ENCODE peak calls at places on chromosomes 5 and 9, in eight cellular contexts. N, W, R, F, X, C, B and D are unnamed samples.

GRCh38 chr5:73693573-73694061 is 67.6 kb downstream of the ARHGEF28 start:
- DNase-seq in N (no peak), W (no peak), R (no peak), F (peak), X (peak), C (no peak), B (peak), D (peak)

GRCh38 chr5:180205936-180206335 is 3.1 kb downstream of the RASGEF1C start:
- DNase-seq in N (no peak), W (no peak), R (no peak), F (no peak), X (no peak), C (no peak), B (no peak), D (no peak)

GRCh38 chr5:98902733-98903132 is 26.1 kb downstream of the CHD1 start:
- DNase-seq in N (no peak), W (no peak), R (no peak), F (no peak), X (no peak), C (no peak), B (no peak), D (no peak)

GRCh38 chr5:124726631-124727362 is 19.6 kb downstream of the ZNF608 start:
- DNase-seq in N (no peak), W (no peak), R (no peak), F (no peak), X (no peak), C (no peak), B (no peak), D (no peak)

GRCh38 chr5:59275537-59276276 is 617.8 kb downstream of the PDE4D start:
- DNase-seq in N (no peak), W (no peak), R (no peak), F (no peak), X (peak), C (no peak), B (peak), D (peak)

GRCh38 chr9:129494113-129494789 is 126.7 kb downstream of the C9orf50 start:
- DNase-seq in N (no peak), W (no peak), R (no peak), F (no peak), X (no peak), C (no peak), B (no peak), D (no peak)

GRCh38 chr9:93237535-93237934 is 53.6 kb downstream of the WNK2 start:
- DNase-seq in N (no peak), W (no peak), R (no peak), F (no peak), X (no peak), C (no peak), B (no peak), D (peak)

GRCh38 chr9:112299514-112299913 is 33.9 kb downstream of the PTBP3 start:
- DNase-seq in N (no peak), W (no peak), R (no peak), F (peak), X (peak), C (no peak), B (peak), D (no peak)

GRCh38 chr5:7324919-7325318 is 71.0 kb upstream of the ADCY2 start:
- DNase-seq in N (no peak), W (no peak), R (no peak), F (no peak), X (no peak), C (no peak), B (no peak), D (no peak)

GRCh38 chr9:115969096-115969495 is 184.5 kb upstream of the PAPPA start:
- DNase-seq in N (no peak), W (no peak), R (no peak), F (no peak), X (no peak), C (no peak), B (no peak), D (no peak)

GRCh38 chr5:40428129-40428528 is 251.6 kb upstream of the PTGER4 start:
- DNase-seq in N (no peak), W (no peak), R (no peak), F (no peak), X (no peak), C (no peak), B (peak), D (peak)

GRCh38 chr9:37444890-37445289 is 20.4 kb downstream of the ZBTB5 start:
- DNase-seq in N (peak), W (no peak), R (no peak), F (no peak), X (no peak), C (no peak), B (no peak), D (no peak)

GRCh38 chr9:4116708-4117460 is 183.0 kb downstream of the GLIS3 start:
- DNase-seq in N (no peak), W (no peak), R (no peak), F (no peak), X (no peak), C (no peak), B (no peak), D (no peak)

GRCh38 chr5:114940709-114941108 is 229.0 kb downstream of the TRIM36 start:
- DNase-seq in N (no peak), W (no peak), R (no peak), F (no peak), X (no peak), C (no peak), B (no peak), D (no peak)

GRCh38 chr5:33641722-33642505 is 201.1 kb downstream of the TARS1 start:
- DNase-seq in N (no peak), W (no peak), R (no peak), F (no peak), X (no peak), C (peak), B (no peak), D (peak)

GRCh38 chr5:142507528-142507927 is 178.4 kb downstream of the FGF1 start:
- DNase-seq in N (no peak), W (no peak), R (no peak), F (peak), X (no peak), C (peak), B (no peak), D (no peak)

GRCh38 chr9:135095470-135096407 is 8.3 kb downstream of the OLFM1 start:
- DNase-seq in N (no peak), W (no peak), R (no peak), F (no peak), X (no peak), C (no peak), B (no peak), D (no peak)

GRCh38 chr5:68431181-68431580 is 215.6 kb downstream of the PIK3R1 start:
- DNase-seq in N (no peak), W (no peak), R (no peak), F (no peak), X (no peak), C (no peak), B (no peak), D (no peak)

GRCh38 chr5:134845335-134845851 is 375 bp upstream of the C5orf24 start:
- DNase-seq in N (no peak), W (no peak), R (no peak), F (no peak), X (no peak), C (no peak), B (no peak), D (no peak)

GRCh38 chr9:69470186-69470977 is 145.4 kb downstream of the ENTREP1 start:
- DNase-seq in N (no peak), W (peak), R (no peak), F (peak), X (peak), C (no peak), B (peak), D (no peak)

GRCh38 chr5:74272831-74273545 is 367.5 kb downstream of the ENC1 start:
- DNase-seq in N (no peak), W (no peak), R (no peak), F (no peak), X (no peak), C (no peak), B (no peak), D (no peak)

GRCh38 chr5:8843766-8844165 is 702.1 kb downstream of the SEMA5A start:
- DNase-seq in N (no peak), W (no peak), R (no peak), F (no peak), X (no peak), C (no peak), B (no peak), D (no peak)

GRCh38 chr9:757246-757881 is 84.1 kb upstream of the DMRT1 start:
- DNase-seq in N (no peak), W (peak), R (peak), F (peak), X (peak), C (no peak), B (peak), D (peak)

GRCh38 chr5:134177197-134178171 is 734 bp upstream of the SKP1 start:
- DNase-seq in N (peak), W (no peak), R (peak), F (peak), X (peak), C (peak), B (peak), D (no peak)

GRCh38 chr5:151924564-151925395 is at the start of gene GLRA1:
- DNase-seq in N (peak), W (peak), R (no peak), F (peak), X (peak), C (no peak), B (peak), D (peak)

GRCh38 chr5:28066856-28067255 is 1028.5 kb upstream of the CDH9 start:
- DNase-seq in N (no peak), W (no peak), R (no peak), F (no peak), X (no peak), C (no peak), B (no peak), D (no peak)

GRCh38 chr5:179963375-179963774 is 55.7 kb upstream of the TBC1D9B start:
- DNase-seq in N (no peak), W (no peak), R (no peak), F (no peak), X (no peak), C (no peak), B (no peak), D (no peak)

GRCh38 chr5:69238760-69239251 is 4.1 kb downstream of the CDK7 start:
- DNase-seq in N (no peak), W (no peak), R (peak), F (no peak), X (peak), C (no peak), B (peak), D (no peak)

GRCh38 chr9:706606-707451 is 134.7 kb upstream of the DMRT1 start:
- DNase-seq in N (peak), W (peak), R (no peak), F (peak), X (no peak), C (no peak), B (peak), D (peak)

GRCh38 chr5:158658439-158659230 is 441.1 kb downstream of the EBF1 start:
- DNase-seq in N (no peak), W (no peak), R (no peak), F (no peak), X (no peak), C (no peak), B (no peak), D (no peak)

GRCh38 chr5:143509758-143510221 is 106.3 kb upstream of the NR3C1 start:
- DNase-seq in N (no peak), W (no peak), R (no peak), F (no peak), X (no peak), C (peak), B (no peak), D (no peak)

GRCh38 chr9:14942037-14942436 is 31.8 kb upstream of the FREM1 start:
- DNase-seq in N (no peak), W (no peak), R (no peak), F (no peak), X (no peak), C (no peak), B (no peak), D (no peak)

GRCh38 chr5:11511878-11512277 is 392.4 kb downstream of the CTNND2 start:
- DNase-seq in N (no peak), W (no peak), R (no peak), F (peak), X (no peak), C (no peak), B (no peak), D (no peak)

GRCh38 chr5:10521466-10522223 is 42.2 kb upstream of the ANKRD33B start:
- DNase-seq in N (peak), W (peak), R (peak), F (no peak), X (peak), C (no peak), B (no peak), D (no peak)

GRCh38 chr9:126956929-126957686 is 42.5 kb downstream of the RALGPS1 start:
- DNase-seq in N (peak), W (peak), R (peak), F (no peak), X (peak), C (no peak), B (no peak), D (no peak)

GRCh38 chr9:13580760-13581159 is 301.3 kb upstream of the MPDZ start:
- DNase-seq in N (no peak), W (no peak), R (no peak), F (no peak), X (no peak), C (no peak), B (no peak), D (no peak)

GRCh38 chr5:176620333-176620981 is 9.9 kb downstream of the SNCB start:
- DNase-seq in N (peak), W (peak), R (no peak), F (no peak), X (peak), C (no peak), B (no peak), D (no peak)

GRCh38 chr9:85978496-85978895 is 37.5 kb downstream of the NAA35 start:
- DNase-seq in N (no peak), W (no peak), R (no peak), F (no peak), X (no peak), C (no peak), B (no peak), D (no peak)

GRCh38 chr9:85987236-85987635 is 46.3 kb downstream of the NAA35 start:
- DNase-seq in N (no peak), W (no peak), R (no peak), F (no peak), X (no peak), C (no peak), B (no peak), D (no peak)

GRCh38 chr9:85984457-85984856 is 43.5 kb downstream of the NAA35 start:
- DNase-seq in N (no peak), W (no peak), R (no peak), F (no peak), X (no peak), C (no peak), B (no peak), D (no peak)
- TF ChIP-seq MAX in N (no peak), W (no peak), R (no peak), F (no peak), X (no peak), C (no peak), B (no peak), D (no peak)

DNA sequence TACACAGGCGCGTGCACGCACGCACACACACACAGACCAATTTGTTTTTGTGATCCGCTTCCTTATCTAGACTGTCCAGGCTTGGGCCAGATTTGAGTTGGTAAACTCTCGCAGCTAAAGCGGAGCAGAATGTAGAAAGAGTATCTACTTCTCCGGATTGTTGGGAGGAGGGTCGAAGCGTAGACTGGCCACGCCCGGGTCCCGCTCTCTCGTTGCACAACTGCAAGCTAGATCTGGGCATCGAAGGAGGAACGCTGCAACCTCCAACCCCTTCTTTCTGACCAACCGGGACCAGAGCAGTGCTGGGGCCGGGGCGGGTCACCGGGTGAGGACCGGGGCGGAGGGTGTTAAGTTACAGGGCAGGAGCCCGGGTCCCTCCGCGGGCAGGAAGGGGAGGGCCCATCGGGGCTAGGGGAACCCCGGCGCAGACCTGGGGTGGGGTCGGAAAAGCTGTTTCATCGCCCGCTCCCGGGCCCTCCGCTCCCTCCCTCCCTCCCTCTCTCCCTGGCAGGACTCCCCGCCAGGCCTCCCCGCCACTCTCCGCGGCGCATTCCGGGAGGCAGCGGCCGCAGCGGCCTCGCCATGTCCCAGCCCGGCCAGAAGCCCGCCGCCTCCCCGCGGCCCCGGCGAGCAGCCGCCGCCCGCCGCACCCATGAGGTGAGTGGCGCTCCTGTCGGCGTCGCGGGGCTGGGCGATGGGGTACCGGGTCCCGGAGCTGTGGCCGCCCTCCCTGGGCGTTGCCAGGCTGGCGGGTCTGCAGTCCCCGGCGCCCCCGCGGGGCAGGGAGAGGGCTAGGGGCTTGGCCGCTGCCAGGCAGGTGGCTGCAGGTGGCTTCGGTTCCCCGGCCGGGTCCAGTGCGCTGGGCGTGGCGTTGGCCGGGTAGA is at the start of gene CAST:
- DNase-seq in N (peak), W (peak), R (peak), F (peak), X (peak), C (peak), B (peak), D (peak)
- TF ChIP-seq POLR2A in N (no peak), W (no peak), R (peak), F (no peak), X (no peak), C (peak), B (peak), D (no peak)

GRCh38 chr9:76456202-76456926 is 2.6 kb upstream of the GCNT1 start:
- DNase-seq in N (peak), W (no peak), R (no peak), F (peak), X (peak), C (no peak), B (peak), D (peak)
- TF ChIP-seq MAX in N (no peak), W (no peak), R (no peak), F (no peak), X (no peak), C (no peak), B (no peak), D (peak)

GRCh38 chr9:99369327-99369722 is 147.2 kb downstream of the SEC61B start:
- DNase-seq in N (no peak), W (no peak), R (no peak), F (no peak), X (no peak), C (no peak), B (no peak), D (no peak)

GRCh38 chr9:99366601-99367000 is 144.5 kb downstream of the SEC61B start:
- DNase-seq in N (no peak), W (no peak), R (no peak), F (no peak), X (no peak), C (no peak), B (no peak), D (no peak)

GRCh38 chr9:99366183-99366582 is 144.1 kb downstream of the SEC61B start:
- DNase-seq in N (no peak), W (no peak), R (no peak), F (no peak), X (no peak), C (no peak), B (no peak), D (no peak)

GRCh38 chr9:99371376-99371775 is 149.3 kb downstream of the SEC61B start:
- DNase-seq in N (no peak), W (no peak), R (no peak), F (no peak), X (no peak), C (no peak), B (no peak), D (no peak)

GRCh38 chr9:99368341-99369326 is 146.6 kb downstream of the SEC61B start:
- DNase-seq in N (no peak), W (no peak), R (no peak), F (no peak), X (no peak), C (peak), B (peak), D (peak)
- TF ChIP-seq POLR2A in N (no peak), W (no peak), R (no peak), F (no peak), X (no peak), C (no peak), B (no peak), D (no peak)

GRCh38 chr9:132744881-132745761 is 74.9 kb downstream of the GTF3C4 start:
- DNase-seq in N (no peak), W (no peak), R (no peak), F (no peak), X (no peak), C (no peak), B (peak), D (no peak)
- TF ChIP-seq MAX in N (no peak), W (no peak), R (no peak), F (no peak), X (no peak), C (no peak), B (no peak), D (no peak)

GRCh38 chr9:120892177-120892747 is 15.3 kb upstream of the PHF19 start:
- DNase-seq in N (peak), W (no peak), R (no peak), F (no peak), X (no peak), C (peak), B (no peak), D (no peak)

GRCh38 chr9:120893917-120894316 is 16.9 kb upstream of the PHF19 start:
- DNase-seq in N (no peak), W (no peak), R (no peak), F (no peak), X (no peak), C (no peak), B (no peak), D (no peak)

GRCh38 chr9:120893585-120893857 is 16.5 kb upstream of the PHF19 start:
- DNase-seq in N (no peak), W (no peak), R (no peak), F (no peak), X (no peak), C (no peak), B (no peak), D (no peak)

GRCh38 chr9:120891255-120891954 is 14.4 kb upstream of the PHF19 start:
- DNase-seq in N (peak), W (no peak), R (no peak), F (no peak), X (no peak), C (no peak), B (no peak), D (no peak)

DNA sequence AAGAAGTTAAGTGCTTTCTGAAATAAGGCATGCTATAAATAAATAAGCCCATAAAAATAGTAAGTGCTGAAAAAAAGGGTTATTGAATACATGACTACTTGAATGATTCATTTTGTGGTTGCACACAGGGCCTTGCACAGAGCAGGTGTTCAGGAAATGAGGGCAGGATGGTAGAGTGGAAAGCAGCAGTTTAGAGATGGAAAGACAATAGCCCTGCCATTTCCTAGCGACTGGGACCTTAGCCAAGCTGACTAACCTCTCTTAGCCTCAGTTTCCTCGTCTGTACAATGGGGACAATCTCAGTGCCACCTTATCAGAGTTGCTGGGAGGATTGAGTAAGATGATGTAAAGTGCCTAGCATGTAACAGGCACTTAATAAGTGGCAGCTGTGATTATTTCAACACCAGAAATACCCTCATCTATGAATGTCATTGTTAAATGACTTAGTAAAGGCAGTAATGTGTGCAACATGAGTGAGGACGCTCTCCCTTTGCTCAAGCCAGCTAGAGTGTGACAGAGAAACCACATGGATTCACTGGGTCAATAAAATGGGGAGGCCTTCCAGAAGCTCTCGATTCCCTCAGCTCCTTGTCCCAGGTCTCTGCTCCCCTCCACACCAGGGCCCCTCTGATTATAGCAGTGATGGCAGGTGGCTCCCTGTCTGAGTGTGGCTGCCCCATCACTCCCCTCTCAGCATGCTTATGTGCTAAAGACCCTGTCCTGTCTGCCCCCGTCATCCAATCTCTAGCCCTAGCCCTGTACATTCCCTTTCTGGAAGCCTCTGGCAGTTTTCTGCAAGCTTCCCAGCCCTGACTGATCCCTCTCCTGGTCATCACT is 16.0 kb upstream of the PHF19 start:
- DNase-seq in N (peak), W (no peak), R (no peak), F (no peak), X (no peak), C (no peak), B (peak), D (peak)
- TF ChIP-seq POLR2A in N (no peak), W (no peak), R (no peak), F (no peak), X (no peak), C (peak), B (no peak), D (no peak)